ENCODE peak calls at places on chromosomes 6 and 20, in nine cellular contexts. B, M, C, E, Z, T, P, F and Y are unnamed samples.

GRCh38 chr6:2870046-2870636 is 28.5 kb upstream of the SERPINB1 start:
- DNase-seq in B (no peak), M (no peak), C (no peak), E (no peak), Z (no peak), T (no peak), P (no peak), F (no peak), Y (no peak)

GRCh38 chr6:84508981-84509380 is 255.4 kb downstream of the TBX18 start:
- DNase-seq in B (no peak), M (no peak), C (no peak), E (no peak), Z (no peak), T (no peak), P (no peak), F (no peak), Y (no peak)

GRCh38 chr20:12012241-12013222 is 94.8 kb downstream of the BTBD3 start:
- DNase-seq in B (peak; percentile 49), M (no peak), C (peak; percentile 32), E (no peak), Z (peak; percentile 42), T (peak; percentile 58), P (no peak), F (no peak), Y (peak; percentile 8)

GRCh38 chr20:2005831-2006426 is 12.1 kb upstream of the PDYN start:
- DNase-seq in B (peak; percentile 53), M (no peak), C (peak; percentile 11), E (peak; percentile 88), Z (peak; percentile 66), T (peak; percentile 43), P (peak; percentile 86), F (peak; percentile 56), Y (no peak)

GRCh38 chr6:14072084-14072483 is 45.5 kb upstream of the CD83 start:
- DNase-seq in B (no peak), M (no peak), C (no peak), E (no peak), Z (no peak), T (no peak), P (no peak), F (no peak), Y (no peak)

GRCh38 chr6:39688494-39688893 is 36.7 kb downstream of the KIF6 start:
- DNase-seq in B (no peak), M (no peak), C (no peak), E (no peak), Z (no peak), T (peak; percentile 55), P (no peak), F (no peak), Y (no peak)

GRCh38 chr20:610130-611046 is at the start of gene TCF15:
- DNase-seq in B (peak; percentile 78), M (no peak), C (no peak), E (no peak), Z (peak; percentile 85), T (no peak), P (no peak), F (peak; percentile 20), Y (no peak)

GRCh38 chr6:42727084-42727601 is 4.7 kb upstream of the PRPH2 start:
- DNase-seq in B (peak; percentile 44), M (no peak), C (peak; percentile 9), E (peak; percentile 80), Z (peak; percentile 26), T (no peak), P (no peak), F (peak; percentile 20), Y (peak; percentile 16)

GRCh38 chr6:165573671-165574070 is 89.4 kb downstream of the PDE10A start:
- DNase-seq in B (no peak), M (peak; percentile 26), C (no peak), E (no peak), Z (no peak), T (peak; percentile 24), P (no peak), F (no peak), Y (no peak)

GRCh38 chr6:12580296-12580695 is 136.3 kb upstream of the PHACTR1 start:
- DNase-seq in B (no peak), M (no peak), C (no peak), E (no peak), Z (no peak), T (no peak), P (no peak), F (no peak), Y (no peak)

GRCh38 chr20:10093087-10093591 is 58.4 kb downstream of the ANKEF1 start:
- DNase-seq in B (no peak), M (no peak), C (no peak), E (no peak), Z (no peak), T (peak; percentile 87), P (no peak), F (no peak), Y (peak; percentile 20)

GRCh38 chr6:128601060-128601459 is 80.7 kb upstream of the PTPRK start:
- DNase-seq in B (no peak), M (no peak), C (no peak), E (no peak), Z (no peak), T (peak; percentile 77), P (no peak), F (no peak), Y (no peak)

GRCh38 chr20:40945754-40946451 is 82.7 kb upstream of the TOP1 start:
- DNase-seq in B (no peak), M (peak; percentile 49), C (peak; percentile 31), E (peak; percentile 80), Z (peak; percentile 41), T (peak; percentile 36), P (peak; percentile 31), F (no peak), Y (peak; percentile 56)

GRCh38 chr20:59816146-59816743 is 117.2 kb downstream of the SYCP2 start:
- DNase-seq in B (no peak), M (no peak), C (no peak), E (no peak), Z (no peak), T (no peak), P (no peak), F (no peak), Y (no peak)

GRCh38 chr6:24721461-24722215 is 2.7 kb upstream of the C6orf62 start:
- DNase-seq in B (no peak), M (no peak), C (no peak), E (no peak), Z (peak; percentile 65), T (no peak), P (no peak), F (no peak), Y (no peak)

GRCh38 chr20:48538058-48538825 is 289.6 kb downstream of the PREX1 start:
- DNase-seq in B (no peak), M (no peak), C (no peak), E (no peak), Z (no peak), T (peak; percentile 79), P (no peak), F (no peak), Y (no peak)

GRCh38 chr6:75590370-75590769 is 11.3 kb upstream of the SENP6 start:
- DNase-seq in B (no peak), M (no peak), C (no peak), E (no peak), Z (no peak), T (no peak), P (no peak), F (no peak), Y (no peak)